ENCODE peak calls at places on chromosomes 16 and 17, in eight cellular contexts. Y, I, N, S, L, U, B and X are unnamed samples.

GRCh38 chr17:79765708-79766107 is 12.2 kb upstream of the CBX2 start:
- DNase-seq in Y (no peak), I (no peak), N (no peak), S (no peak), L (no peak), U (no peak), B (no peak), X (no peak)

GRCh38 chr17:74917430-74917829 is 5.6 kb downstream of the USH1G start:
- DNase-seq in Y (no peak), I (no peak), N (no peak), S (no peak), L (no peak), U (no peak), B (no peak), X (no peak)

GRCh38 chr16:27598921-27599565 is 49.1 kb downstream of the KATNIP start:
- DNase-seq in Y (no peak), I (no peak), N (no peak), S (no peak), L (no peak), U (no peak), B (no peak), X (peak; percentile 25)

GRCh38 chr16:83912152-83912948 is 13.4 kb downstream of the MLYCD start:
- DNase-seq in Y (no peak), I (no peak), N (no peak), S (no peak), L (no peak), U (no peak), B (peak; percentile 42), X (no peak)

GRCh38 chr17:68777856-68778694 is 176.9 kb upstream of the FAM20A start:
- DNase-seq in Y (no peak), I (no peak), N (no peak), S (no peak), L (no peak), U (no peak), B (no peak), X (peak; percentile 60)

GRCh38 chr16:74748042-74748709 is 26.4 kb downstream of the FA2H start:
- DNase-seq in Y (peak; percentile 63), I (peak; percentile 57), N (no peak), S (no peak), L (no peak), U (no peak), B (no peak), X (no peak)

GRCh38 chr16:19701091-19701490 is 16.9 kb downstream of the KNOP1 start:
- DNase-seq in Y (no peak), I (no peak), N (no peak), S (peak; percentile 24), L (no peak), U (no peak), B (no peak), X (no peak)

GRCh38 chr16:17282247-17282646 is 188.5 kb downstream of the XYLT1 start:
- DNase-seq in Y (no peak), I (no peak), N (no peak), S (no peak), L (no peak), U (no peak), B (no peak), X (no peak)

GRCh38 chr17:28271431-28271830 is 47.6 kb upstream of the TMEM97 start:
- DNase-seq in Y (no peak), I (no peak), N (no peak), S (no peak), L (no peak), U (no peak), B (no peak), X (no peak)

GRCh38 chr17:10728331-10728730 is 1.5 kb downstream of the TMEM220 start:
- DNase-seq in Y (no peak), I (no peak), N (no peak), S (no peak), L (no peak), U (no peak), B (no peak), X (no peak)

GRCh38 chr17:14204084-14204483 is 32.6 kb downstream of the CDRT15 start:
- DNase-seq in Y (no peak), I (no peak), N (no peak), S (no peak), L (no peak), U (no peak), B (no peak), X (no peak)

GRCh38 chr17:37089998-37090397 is 141.2 kb downstream of the AATF start:
- DNase-seq in Y (no peak), I (no peak), N (no peak), S (no peak), L (no peak), U (no peak), B (no peak), X (peak; percentile 32)

GRCh38 chr17:68943123-68943811 is 11.9 kb downstream of the ABCA8 start:
- DNase-seq in Y (no peak), I (no peak), N (no peak), S (no peak), L (no peak), U (no peak), B (no peak), X (no peak)

DNA sequence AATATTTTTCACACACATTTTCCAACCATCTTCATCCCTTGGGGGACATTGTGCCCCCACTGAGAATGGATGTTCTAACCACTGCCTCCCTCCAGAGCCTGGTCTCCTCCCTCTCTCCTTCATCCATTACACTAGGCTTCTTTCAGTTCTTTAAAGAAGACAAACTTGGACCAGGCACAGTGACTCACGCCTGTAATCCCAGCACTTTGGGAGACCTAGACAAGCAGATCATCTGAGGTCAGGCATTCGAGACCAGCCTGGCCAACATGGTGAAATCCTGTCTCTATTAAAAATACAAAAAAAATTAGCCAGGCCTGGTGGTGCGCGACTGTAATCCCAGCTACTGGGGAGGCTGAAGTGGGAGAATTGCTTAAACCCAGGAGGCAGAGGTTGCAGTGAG is 6.5 kb downstream of the ALOX15 start:
- DNase-seq in Y (no peak), I (no peak), N (peak; percentile 8), S (no peak), L (no peak), U (no peak), B (no peak), X (no peak)
- H3K27me3 ChIP-seq in Y (peaks cover 8% of the 10 kb centered on the region), I (no peaks in the 10 kb centered on the region), N (peaks cover 11% of the 10 kb centered on the region), S (peaks cover 42% of the 10 kb centered on the region), L (peaks cover 29% of the 10 kb centered on the region), U (peaks cover 34% of the 10 kb centered on the region), B (peaks cover 52% of the 10 kb centered on the region), X (no peaks in the 10 kb centered on the region)

GRCh38 chr17:39199673-39199985 is 454 bp upstream of the RPL19 start:
- DNase-seq in Y (no peak), I (no peak), N (no peak), S (no peak), L (no peak), U (no peak), B (no peak), X (no peak)

GRCh38 chr17:39196820-39197331 is 593 bp downstream of the CACNB1 start:
- DNase-seq in Y (no peak), I (peak; percentile 83), N (peak; percentile 81), S (no peak), L (no peak), U (no peak), B (peak; percentile 30), X (no peak)

GRCh38 chr17:39196191-39196819 is 1.2 kb downstream of the CACNB1 start:
- DNase-seq in Y (no peak), I (no peak), N (no peak), S (no peak), L (no peak), U (no peak), B (no peak), X (no peak)

GRCh38 chr17:39197380-39198185 is at the start of gene CACNB1:
- DNase-seq in Y (peak; percentile 76), I (peak; percentile 94), N (peak; percentile 83), S (peak; percentile 65), L (peak; percentile 52), U (peak; percentile 77), B (peak; percentile 81), X (peak; percentile 61)

DNA sequence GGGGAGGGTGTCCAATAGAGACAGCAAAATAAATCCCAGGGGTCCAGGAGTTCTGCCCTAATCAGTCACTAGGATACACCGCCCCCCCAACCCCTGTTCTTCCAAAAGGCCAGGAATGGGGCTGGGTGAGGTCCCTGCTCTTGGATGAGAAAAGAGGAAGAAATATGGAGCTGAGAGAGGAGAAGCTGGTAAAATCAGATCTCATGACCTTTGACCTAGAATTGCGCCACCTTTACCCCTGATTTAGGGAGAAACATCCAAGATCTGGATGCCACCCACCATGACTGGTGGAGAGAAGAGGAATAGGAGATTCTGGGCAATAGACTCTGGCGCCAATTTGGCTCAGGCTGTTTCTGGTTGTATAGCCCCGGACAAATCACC is 707 bp upstream of the CACNB1 start:
- DNase-seq in Y (no peak), I (no peak), N (no peak), S (no peak), L (no peak), U (no peak), B (no peak), X (no peak)
- H3K4me3 ChIP-seq in Y (peak overlapping the region; percentile 95), I (no peak overlapping the region), N (peak overlapping the region; percentile 58), S (peak overlapping the region; percentile 88), L (peak overlapping the region; percentile 79), U (peak overlapping the region; percentile 70), B (no peak overlapping the region), X (no peak overlapping the region)

DNA sequence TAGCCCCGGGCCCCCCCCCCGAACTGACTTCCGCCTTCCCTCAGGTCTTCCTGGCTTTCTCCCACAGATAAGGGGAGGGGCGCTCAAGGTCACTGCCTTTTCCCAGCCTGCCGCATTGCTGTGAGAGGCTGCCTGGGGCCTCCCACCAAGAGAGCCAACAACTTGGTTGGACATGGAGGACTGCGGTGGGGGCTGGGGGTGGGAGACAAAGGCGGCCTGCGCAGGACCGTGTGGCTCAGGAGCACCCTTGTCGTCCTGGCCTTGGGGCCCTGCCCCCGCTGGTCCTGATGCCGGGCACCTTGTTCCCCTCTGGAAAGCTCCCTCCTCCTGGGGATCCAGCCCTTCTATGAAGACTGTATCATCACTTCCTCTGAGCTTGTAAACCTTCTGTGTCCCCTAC is 105.6 kb upstream of the FOXF1 start:
- DNase-seq in Y (no peak), I (peak; percentile 69), N (no peak), S (no peak), L (no peak), U (no peak), B (no peak), X (no peak)
- H3K27me3 ChIP-seq in Y (no peaks in the 10 kb centered on the region), I (no peaks in the 10 kb centered on the region), N (no peaks in the 10 kb centered on the region), S (no peaks in the 10 kb centered on the region), L (no peaks in the 10 kb centered on the region), U (peaks cover 65% of the 10 kb centered on the region), B (peaks cover 76% of the 10 kb centered on the region), X (peaks cover 4% of the 10 kb centered on the region)

GRCh38 chr16:1218061-1218929 is 6.8 kb downstream of the TPSG1 start:
- DNase-seq in Y (no peak), I (no peak), N (no peak), S (no peak), L (no peak), U (no peak), B (no peak), X (no peak)

GRCh38 chr16:1216681-1217400 is 8.2 kb downstream of the TPSG1 start:
- DNase-seq in Y (no peak), I (no peak), N (no peak), S (no peak), L (no peak), U (no peak), B (no peak), X (no peak)

GRCh38 chr16:1218930-1219611 is 6.0 kb downstream of the TPSG1 start:
- DNase-seq in Y (no peak), I (no peak), N (no peak), S (no peak), L (no peak), U (no peak), B (no peak), X (no peak)

GRCh38 chr16:1216296-1216619 is 8.8 kb downstream of the TPSG1 start:
- DNase-seq in Y (no peak), I (no peak), N (no peak), S (no peak), L (no peak), U (no peak), B (no peak), X (no peak)

GRCh38 chr16:1217526-1217925 is 7.5 kb downstream of the TPSG1 start:
- DNase-seq in Y (no peak), I (no peak), N (no peak), S (no peak), L (no peak), U (no peak), B (no peak), X (no peak)
- H3K4me3 ChIP-seq in Y (no peak overlapping the region), I (no peak overlapping the region), N (no peak overlapping the region), S (no peak overlapping the region), L (no peak overlapping the region), U (no peak overlapping the region), B (no peak overlapping the region), X (no peak overlapping the region)